ENCODE peak calls at places on chromosomes 7 and 10, in eight cellular contexts. U is T-cell; Z is nephron progenitor cell; I is M059J; B is smooth muscle cell of the brain vasculature; C is tibial artery; D is dermis blood vessel endothelial cell; A is activated naive CD8-positive, alpha-beta T cell treated with anti-CD3 and anti-CD28 coated beads, Interleukin-2, amount 50 U/mL, for 24 hours. R is an unnamed sample.
A peak's percentile ranks its signal among the peaks of the same experiment; 100 is the strongest.

GRCh38 chr7:109545686-109546085 is 976.0 kb downstream of the DNAJB9 start:
- DNase-seq in A (no peak), U (no peak), I (no peak), Z (no peak), C (no peak), B (no peak), D (no peak), R (no peak)

GRCh38 chr10:94439275-94439861 is 37.0 kb downstream of the TBC1D12 start:
- DNase-seq in A (no peak), U (no peak), D (peak; percentile 49), Z (no peak), B (no peak), I (peak; percentile 30), C (no peak), R (peak; percentile 12)

GRCh38 chr10:44949915-44950314 is 9.7 kb upstream of the RASSF4 start:
- DNase-seq in A (no peak), C (no peak), Z (no peak), I (no peak), D (no peak), B (no peak), U (no peak), R (no peak)

GRCh38 chr7:1288996-1289551 is 56.4 kb downstream of the UNCX start:
- DNase-seq in D (no peak), I (no peak), A (no peak), U (no peak), C (no peak), B (no peak), Z (no peak), R (no peak)

GRCh38 chr10:19290770-19291169 is 242.2 kb downstream of the MALRD1 start:
- DNase-seq in B (no peak), A (no peak), C (no peak), D (no peak), U (no peak), Z (no peak), I (no peak), R (no peak)

GRCh38 chr10:89555688-89556445 is 20.5 kb upstream of the SLC16A12 start:
- DNase-seq in Z (no peak), I (peak; percentile 57), D (no peak), B (no peak), U (no peak), A (no peak), C (no peak), R (no peak)

GRCh38 chr7:100965723-100966541 is 3.4 kb upstream of the MUC12 start:
- DNase-seq in C (no peak), Z (peak; percentile 100), A (peak; percentile 89), U (peak; percentile 65), B (no peak), D (peak; percentile 79), I (peak; percentile 56), R (peak; percentile 94)

GRCh38 chr7:108415821-108416536 is 40.3 kb downstream of the NRCAM start:
- DNase-seq in C (no peak), Z (no peak), U (no peak), B (no peak), D (peak; percentile 89), I (peak; percentile 79), A (peak; percentile 40), R (peak; percentile 39)

GRCh38 chr10:83176901-83177300 is 962.4 kb upstream of the GHITM start:
- DNase-seq in Z (no peak), I (no peak), C (no peak), D (no peak), U (no peak), A (no peak), B (no peak), R (no peak)

GRCh38 chr10:68955414-68955785 is 570 bp upstream of the DDX21 start:
- DNase-seq in B (no peak), A (peak; percentile 34), Z (peak; percentile 12), C (no peak), I (no peak), U (no peak), D (no peak), R (no peak)

GRCh38 chr10:103712898-103713498 is 142.4 kb downstream of the SH3PXD2A start:
- DNase-seq in A (peak; percentile 87), Z (peak; percentile 91), U (peak; percentile 82), I (peak; percentile 65), B (peak; percentile 57), D (peak; percentile 88), C (peak; percentile 89), R (peak; percentile 88)

GRCh38 chr7:20249924-20250323 is 32.7 kb upstream of the MACC1 start:
- DNase-seq in B (no peak), I (peak; percentile 42), A (no peak), C (no peak), D (no peak), Z (no peak), U (no peak), R (peak; percentile 80)

GRCh38 chr7:47601119-47601880 is 19.4 kb upstream of the TNS3 start:
- DNase-seq in D (peak; percentile 78), Z (no peak), I (peak; percentile 90), A (no peak), C (no peak), U (no peak), B (no peak), R (no peak)

GRCh38 chr7:16270844-16271243 is 150.5 kb downstream of the CRPPA start:
- DNase-seq in C (no peak), Z (no peak), A (no peak), D (no peak), I (no peak), U (no peak), B (no peak), R (no peak)

GRCh38 chr10:42367532-42368230 is 270.7 kb downstream of the ZNF33B start:
- DNase-seq in A (peak; percentile 8), B (peak; percentile 63), Z (no peak), I (peak; percentile 94), C (peak; percentile 85), U (peak; percentile 14), D (peak; percentile 6), R (peak; percentile 95)

GRCh38 chr10:74869635-74870034 is 43.2 kb downstream of the KAT6B start:
- DNase-seq in I (no peak), U (no peak), D (no peak), Z (no peak), B (no peak), A (no peak), C (no peak), R (no peak)

R was measured in left kidney.